ENCODE peak calls at places on chromosomes 11 and 22, in six cellular contexts. One of them, this sample, is unnamed.

GRCh38 chr11:2420502-2421225 is 20.1 kb downstream of the TSSC4 start:
- DNase-seq in CD4-positive, alpha-beta memory T cell: peak
- DNase-seq in smooth muscle cell of the brain vasculature: peak
- DNase-seq in T-helper 1 cell: peak
- DNase-seq in ELR: peak
- DNase-seq in AML-193: peak
- DNase-seq in this sample: peak

GRCh38 chr22:23219787-23220484 is 39.6 kb downstream of the BCR start:
- DNase-seq in CD4-positive, alpha-beta memory T cell: peak
- DNase-seq in smooth muscle cell of the brain vasculature: no peak
- DNase-seq in T-helper 1 cell: peak
- DNase-seq in ELR: peak
- DNase-seq in AML-193: peak
- DNase-seq in this sample: peak

GRCh38 chr11:8962827-8963226 is 1.4 kb downstream of the TMEM9B start:
- DNase-seq in CD4-positive, alpha-beta memory T cell: no peak
- DNase-seq in smooth muscle cell of the brain vasculature: no peak
- DNase-seq in T-helper 1 cell: no peak
- DNase-seq in ELR: no peak
- DNase-seq in AML-193: no peak
- DNase-seq in this sample: no peak

GRCh38 chr22:29702025-29702930 is 17.5 kb upstream of the CABP7 start:
- DNase-seq in CD4-positive, alpha-beta memory T cell: no peak
- DNase-seq in smooth muscle cell of the brain vasculature: no peak
- DNase-seq in T-helper 1 cell: no peak
- DNase-seq in ELR: peak
- DNase-seq in AML-193: no peak
- DNase-seq in this sample: no peak

GRCh38 chr11:35986958-35987357 is 43.1 kb downstream of the LDLRAD3 start:
- DNase-seq in CD4-positive, alpha-beta memory T cell: no peak
- DNase-seq in smooth muscle cell of the brain vasculature: no peak
- DNase-seq in T-helper 1 cell: no peak
- DNase-seq in ELR: peak
- DNase-seq in AML-193: no peak
- DNase-seq in this sample: no peak

GRCh38 chr11:494761-495536 is 12.1 kb downstream of the RNH1 start:
- DNase-seq in CD4-positive, alpha-beta memory T cell: no peak
- DNase-seq in smooth muscle cell of the brain vasculature: no peak
- DNase-seq in T-helper 1 cell: no peak
- DNase-seq in ELR: no peak
- DNase-seq in AML-193: no peak
- DNase-seq in this sample: no peak

GRCh38 chr22:27871306-27872014 is 47.6 kb downstream of the PITPNB start:
- DNase-seq in CD4-positive, alpha-beta memory T cell: no peak
- DNase-seq in smooth muscle cell of the brain vasculature: no peak
- DNase-seq in T-helper 1 cell: no peak
- DNase-seq in ELR: no peak
- DNase-seq in AML-193: no peak
- DNase-seq in this sample: no peak

GRCh38 chr11:7186190-7186589 is 65.5 kb upstream of the SYT9 start:
- DNase-seq in CD4-positive, alpha-beta memory T cell: no peak
- DNase-seq in smooth muscle cell of the brain vasculature: no peak
- DNase-seq in T-helper 1 cell: no peak
- DNase-seq in ELR: peak
- DNase-seq in AML-193: no peak
- DNase-seq in this sample: no peak

GRCh38 chr11:67998150-67999045 is 5.5 kb downstream of the UNC93B1 start:
- DNase-seq in CD4-positive, alpha-beta memory T cell: no peak
- DNase-seq in smooth muscle cell of the brain vasculature: no peak
- DNase-seq in T-helper 1 cell: no peak
- DNase-seq in ELR: no peak
- DNase-seq in AML-193: no peak
- DNase-seq in this sample: peak

GRCh38 chr11:68345776-68346728 is 33.7 kb downstream of the LRP5 start:
- DNase-seq in CD4-positive, alpha-beta memory T cell: no peak
- DNase-seq in smooth muscle cell of the brain vasculature: no peak
- DNase-seq in T-helper 1 cell: no peak
- DNase-seq in ELR: no peak
- DNase-seq in AML-193: no peak
- DNase-seq in this sample: no peak

GRCh38 chr22:35322893-35323292 is 23.2 kb downstream of the TOM1 start:
- DNase-seq in CD4-positive, alpha-beta memory T cell: no peak
- DNase-seq in smooth muscle cell of the brain vasculature: no peak
- DNase-seq in T-helper 1 cell: no peak
- DNase-seq in ELR: no peak
- DNase-seq in AML-193: no peak
- DNase-seq in this sample: no peak